ENCODE peak calls at places on chromosomes 13 and 19, in nine cellular contexts. One of them, this sample, is unnamed.

GRCh38 chr13:54787754-54788153 is 1759.1 kb downstream of the OLFM4 start:
- DNase-seq in MV-4-11: no peak
- DNase-seq in transverse colon: no peak
- DNase-seq in GDM1: no peak
- DNase-seq in aorta: peak
- DNase-seq in tibial artery: no peak
- DNase-seq in stimulated activated CD4-positive, alpha-beta T cell treated with anti-CD3 and anti-CD28 coated beads, Interleukin-1b, Interleukin-23, amount 100 ng/mL, for 1 hour: no peak
- DNase-seq in neural progenitor cell: no peak
- DNase-seq in breast epithelium: no peak
- DNase-seq in this sample: no peak

GRCh38 chr19:843180-843835 is 2.5 kb downstream of the PRTN3 start:
- DNase-seq in transverse colon: no peak
- DNase-seq in aorta: no peak
- DNase-seq in MV-4-11: no peak
- DNase-seq in breast epithelium: no peak
- DNase-seq in tibial artery: no peak
- DNase-seq in neural progenitor cell: peak
- DNase-seq in GDM1: no peak
- DNase-seq in stimulated activated CD4-positive, alpha-beta T cell treated with anti-CD3 and anti-CD28 coated beads, Interleukin-1b, Interleukin-23, amount 100 ng/mL, for 1 hour: no peak
- DNase-seq in this sample: peak

GRCh38 chr19:23917856-23918255 is 3.2 kb downstream of the ZNF726 start:
- DNase-seq in neural progenitor cell: no peak
- DNase-seq in GDM1: no peak
- DNase-seq in transverse colon: no peak
- DNase-seq in aorta: no peak
- DNase-seq in tibial artery: no peak
- DNase-seq in stimulated activated CD4-positive, alpha-beta T cell treated with anti-CD3 and anti-CD28 coated beads, Interleukin-1b, Interleukin-23, amount 100 ng/mL, for 1 hour: no peak
- DNase-seq in breast epithelium: peak
- DNase-seq in MV-4-11: no peak
- DNase-seq in this sample: peak

GRCh38 chr19:45117167-45117594 is 24.2 kb downstream of the PPP1R37 start:
- DNase-seq in breast epithelium: no peak
- DNase-seq in neural progenitor cell: peak
- DNase-seq in tibial artery: no peak
- DNase-seq in MV-4-11: peak
- DNase-seq in aorta: no peak
- DNase-seq in GDM1: peak
- DNase-seq in transverse colon: peak
- DNase-seq in stimulated activated CD4-positive, alpha-beta T cell treated with anti-CD3 and anti-CD28 coated beads, Interleukin-1b, Interleukin-23, amount 100 ng/mL, for 1 hour: no peak
- DNase-seq in this sample: peak

GRCh38 chr13:110340812-110341444 is 33.8 kb downstream of the COL4A2 start:
- DNase-seq in breast epithelium: peak
- DNase-seq in neural progenitor cell: no peak
- DNase-seq in stimulated activated CD4-positive, alpha-beta T cell treated with anti-CD3 and anti-CD28 coated beads, Interleukin-1b, Interleukin-23, amount 100 ng/mL, for 1 hour: no peak
- DNase-seq in MV-4-11: no peak
- DNase-seq in tibial artery: peak
- DNase-seq in GDM1: no peak
- DNase-seq in transverse colon: peak
- DNase-seq in aorta: peak
- DNase-seq in this sample: no peak

GRCh38 chr19:28985201-28985600 is 227.8 kb downstream of the UQCRFS1 start:
- DNase-seq in transverse colon: no peak
- DNase-seq in GDM1: no peak
- DNase-seq in aorta: no peak
- DNase-seq in MV-4-11: no peak
- DNase-seq in tibial artery: no peak
- DNase-seq in stimulated activated CD4-positive, alpha-beta T cell treated with anti-CD3 and anti-CD28 coated beads, Interleukin-1b, Interleukin-23, amount 100 ng/mL, for 1 hour: no peak
- DNase-seq in breast epithelium: no peak
- DNase-seq in neural progenitor cell: no peak
- DNase-seq in this sample: no peak

GRCh38 chr13:44191504-44192171 is 182.0 kb upstream of the SERP2 start:
- DNase-seq in neural progenitor cell: peak
- DNase-seq in GDM1: no peak
- DNase-seq in aorta: no peak
- DNase-seq in breast epithelium: peak
- DNase-seq in transverse colon: peak
- DNase-seq in MV-4-11: peak
- DNase-seq in tibial artery: peak
- DNase-seq in stimulated activated CD4-positive, alpha-beta T cell treated with anti-CD3 and anti-CD28 coated beads, Interleukin-1b, Interleukin-23, amount 100 ng/mL, for 1 hour: peak
- DNase-seq in this sample: peak

GRCh38 chr13:91724591-91724990 is 326.2 kb downstream of the GPC5 start:
- DNase-seq in tibial artery: no peak
- DNase-seq in aorta: no peak
- DNase-seq in transverse colon: no peak
- DNase-seq in breast epithelium: no peak
- DNase-seq in MV-4-11: no peak
- DNase-seq in neural progenitor cell: no peak
- DNase-seq in GDM1: no peak
- DNase-seq in stimulated activated CD4-positive, alpha-beta T cell treated with anti-CD3 and anti-CD28 coated beads, Interleukin-1b, Interleukin-23, amount 100 ng/mL, for 1 hour: no peak
- DNase-seq in this sample: no peak

GRCh38 chr19:38975214-38975860 is at the start of gene FBXO17:
- DNase-seq in aorta: peak
- DNase-seq in GDM1: no peak
- DNase-seq in tibial artery: peak
- DNase-seq in MV-4-11: no peak
- DNase-seq in stimulated activated CD4-positive, alpha-beta T cell treated with anti-CD3 and anti-CD28 coated beads, Interleukin-1b, Interleukin-23, amount 100 ng/mL, for 1 hour: no peak
- DNase-seq in breast epithelium: no peak
- DNase-seq in transverse colon: peak
- DNase-seq in neural progenitor cell: peak
- DNase-seq in this sample: peak

GRCh38 chr19:39768334-39768733 is 10.3 kb upstream of the LEUTX start:
- DNase-seq in aorta: no peak
- DNase-seq in neural progenitor cell: no peak
- DNase-seq in stimulated activated CD4-positive, alpha-beta T cell treated with anti-CD3 and anti-CD28 coated beads, Interleukin-1b, Interleukin-23, amount 100 ng/mL, for 1 hour: no peak
- DNase-seq in breast epithelium: no peak
- DNase-seq in transverse colon: no peak
- DNase-seq in tibial artery: no peak
- DNase-seq in GDM1: no peak
- DNase-seq in MV-4-11: no peak
- DNase-seq in this sample: no peak

GRCh38 chr19:50315773-50316448 is 13.3 kb downstream of the KCNC3 start:
- DNase-seq in MV-4-11: peak
- DNase-seq in transverse colon: no peak
- DNase-seq in GDM1: no peak
- DNase-seq in aorta: peak
- DNase-seq in tibial artery: no peak
- DNase-seq in stimulated activated CD4-positive, alpha-beta T cell treated with anti-CD3 and anti-CD28 coated beads, Interleukin-1b, Interleukin-23, amount 100 ng/mL, for 1 hour: no peak
- DNase-seq in breast epithelium: no peak
- DNase-seq in neural progenitor cell: peak
- DNase-seq in this sample: peak

GRCh38 chr19:35901055-35901644 is 810 bp upstream of the NFKBID start:
- DNase-seq in transverse colon: no peak
- DNase-seq in tibial artery: no peak
- DNase-seq in neural progenitor cell: no peak
- DNase-seq in aorta: no peak
- DNase-seq in stimulated activated CD4-positive, alpha-beta T cell treated with anti-CD3 and anti-CD28 coated beads, Interleukin-1b, Interleukin-23, amount 100 ng/mL, for 1 hour: no peak
- DNase-seq in MV-4-11: no peak
- DNase-seq in GDM1: no peak
- DNase-seq in breast epithelium: no peak
- DNase-seq in this sample: no peak

GRCh38 chr13:74026753-74027152 is 107.5 kb downstream of the KLF12 start:
- DNase-seq in MV-4-11: no peak
- DNase-seq in stimulated activated CD4-positive, alpha-beta T cell treated with anti-CD3 and anti-CD28 coated beads, Interleukin-1b, Interleukin-23, amount 100 ng/mL, for 1 hour: peak
- DNase-seq in aorta: no peak
- DNase-seq in breast epithelium: no peak
- DNase-seq in tibial artery: no peak
- DNase-seq in GDM1: no peak
- DNase-seq in transverse colon: peak
- DNase-seq in neural progenitor cell: no peak
- DNase-seq in this sample: peak

GRCh38 chr13:73714522-73714921 is 419.7 kb downstream of the KLF12 start:
- DNase-seq in neural progenitor cell: no peak
- DNase-seq in tibial artery: no peak
- DNase-seq in aorta: no peak
- DNase-seq in GDM1: no peak
- DNase-seq in breast epithelium: no peak
- DNase-seq in transverse colon: no peak
- DNase-seq in stimulated activated CD4-positive, alpha-beta T cell treated with anti-CD3 and anti-CD28 coated beads, Interleukin-1b, Interleukin-23, amount 100 ng/mL, for 1 hour: no peak
- DNase-seq in MV-4-11: no peak
- DNase-seq in this sample: no peak

GRCh38 chr19:7985481-7985911 is 19.9 kb downstream of the ELAVL1 start:
- DNase-seq in GDM1: no peak
- DNase-seq in neural progenitor cell: no peak
- DNase-seq in tibial artery: no peak
- DNase-seq in aorta: no peak
- DNase-seq in transverse colon: no peak
- DNase-seq in breast epithelium: no peak
- DNase-seq in MV-4-11: peak
- DNase-seq in stimulated activated CD4-positive, alpha-beta T cell treated with anti-CD3 and anti-CD28 coated beads, Interleukin-1b, Interleukin-23, amount 100 ng/mL, for 1 hour: no peak
- DNase-seq in this sample: no peak

GRCh38 chr13:20570540-20570939 is 3.6 kb downstream of the IFT88 start:
- DNase-seq in aorta: no peak
- DNase-seq in tibial artery: no peak
- DNase-seq in breast epithelium: no peak
- DNase-seq in MV-4-11: no peak
- DNase-seq in stimulated activated CD4-positive, alpha-beta T cell treated with anti-CD3 and anti-CD28 coated beads, Interleukin-1b, Interleukin-23, amount 100 ng/mL, for 1 hour: no peak
- DNase-seq in transverse colon: no peak
- DNase-seq in neural progenitor cell: no peak
- DNase-seq in GDM1: no peak
- DNase-seq in this sample: no peak

GRCh38 chr19:55096061-55096701 is 20.5 kb downstream of the EPS8L1 start:
- DNase-seq in tibial artery: no peak
- DNase-seq in GDM1: no peak
- DNase-seq in breast epithelium: no peak
- DNase-seq in MV-4-11: no peak
- DNase-seq in aorta: no peak
- DNase-seq in stimulated activated CD4-positive, alpha-beta T cell treated with anti-CD3 and anti-CD28 coated beads, Interleukin-1b, Interleukin-23, amount 100 ng/mL, for 1 hour: no peak
- DNase-seq in transverse colon: no peak
- DNase-seq in neural progenitor cell: no peak
- DNase-seq in this sample: no peak

GRCh38 chr19:1450735-1451669 is 1.1 kb downstream of the APC2 start:
- DNase-seq in breast epithelium: no peak
- DNase-seq in transverse colon: no peak
- DNase-seq in GDM1: no peak
- DNase-seq in MV-4-11: no peak
- DNase-seq in stimulated activated CD4-positive, alpha-beta T cell treated with anti-CD3 and anti-CD28 coated beads, Interleukin-1b, Interleukin-23, amount 100 ng/mL, for 1 hour: no peak
- DNase-seq in aorta: no peak
- DNase-seq in tibial artery: no peak
- DNase-seq in neural progenitor cell: no peak
- DNase-seq in this sample: peak

GRCh38 chr19:33719366-33720154 is 77.1 kb upstream of the KCTD15 start:
- DNase-seq in stimulated activated CD4-positive, alpha-beta T cell treated with anti-CD3 and anti-CD28 coated beads, Interleukin-1b, Interleukin-23, amount 100 ng/mL, for 1 hour: no peak
- DNase-seq in MV-4-11: no peak
- DNase-seq in neural progenitor cell: no peak
- DNase-seq in breast epithelium: no peak
- DNase-seq in aorta: no peak
- DNase-seq in tibial artery: no peak
- DNase-seq in transverse colon: no peak
- DNase-seq in GDM1: no peak
- DNase-seq in this sample: no peak

GRCh38 chr19:1580382-1580781 is 12.3 kb upstream of the MEX3D start:
- DNase-seq in transverse colon: no peak
- DNase-seq in neural progenitor cell: no peak
- DNase-seq in MV-4-11: no peak
- DNase-seq in stimulated activated CD4-positive, alpha-beta T cell treated with anti-CD3 and anti-CD28 coated beads, Interleukin-1b, Interleukin-23, amount 100 ng/mL, for 1 hour: no peak
- DNase-seq in aorta: no peak
- DNase-seq in breast epithelium: no peak
- DNase-seq in GDM1: no peak
- DNase-seq in tibial artery: no peak
- DNase-seq in this sample: no peak

GRCh38 chr19:13195678-13196077 is 45.5 kb downstream of the IER2 start:
- DNase-seq in neural progenitor cell: peak
- DNase-seq in transverse colon: peak
- DNase-seq in tibial artery: no peak
- DNase-seq in stimulated activated CD4-positive, alpha-beta T cell treated with anti-CD3 and anti-CD28 coated beads, Interleukin-1b, Interleukin-23, amount 100 ng/mL, for 1 hour: peak
- DNase-seq in MV-4-11: peak
- DNase-seq in GDM1: no peak
- DNase-seq in breast epithelium: no peak
- DNase-seq in aorta: no peak
- DNase-seq in this sample: peak

GRCh38 chr13:112987625-112988024 is 18.6 kb downstream of the MCF2L start:
- DNase-seq in stimulated activated CD4-positive, alpha-beta T cell treated with anti-CD3 and anti-CD28 coated beads, Interleukin-1b, Interleukin-23, amount 100 ng/mL, for 1 hour: no peak
- DNase-seq in breast epithelium: no peak
- DNase-seq in aorta: no peak
- DNase-seq in neural progenitor cell: no peak
- DNase-seq in tibial artery: no peak
- DNase-seq in transverse colon: no peak
- DNase-seq in MV-4-11: no peak
- DNase-seq in GDM1: no peak
- DNase-seq in this sample: no peak

GRCh38 chr19:28554321-28555091 is 658.4 kb downstream of the UQCRFS1 start:
- DNase-seq in neural progenitor cell: no peak
- DNase-seq in GDM1: no peak
- DNase-seq in tibial artery: no peak
- DNase-seq in aorta: no peak
- DNase-seq in transverse colon: no peak
- DNase-seq in MV-4-11: no peak
- DNase-seq in breast epithelium: no peak
- DNase-seq in stimulated activated CD4-positive, alpha-beta T cell treated with anti-CD3 and anti-CD28 coated beads, Interleukin-1b, Interleukin-23, amount 100 ng/mL, for 1 hour: no peak
- DNase-seq in this sample: no peak

GRCh38 chr19:46783670-46784069 is 4.7 kb downstream of the SLC1A5 start:
- DNase-seq in aorta: no peak
- DNase-seq in GDM1: no peak
- DNase-seq in MV-4-11: no peak
- DNase-seq in stimulated activated CD4-positive, alpha-beta T cell treated with anti-CD3 and anti-CD28 coated beads, Interleukin-1b, Interleukin-23, amount 100 ng/mL, for 1 hour: no peak
- DNase-seq in neural progenitor cell: no peak
- DNase-seq in transverse colon: no peak
- DNase-seq in tibial artery: no peak
- DNase-seq in breast epithelium: no peak
- DNase-seq in this sample: peak

GRCh38 chr13:20492641-20493040 is 33.0 kb downstream of the CRYL1 start:
- DNase-seq in stimulated activated CD4-positive, alpha-beta T cell treated with anti-CD3 and anti-CD28 coated beads, Interleukin-1b, Interleukin-23, amount 100 ng/mL, for 1 hour: no peak
- DNase-seq in aorta: no peak
- DNase-seq in neural progenitor cell: peak
- DNase-seq in GDM1: no peak
- DNase-seq in transverse colon: peak
- DNase-seq in MV-4-11: no peak
- DNase-seq in tibial artery: no peak
- DNase-seq in breast epithelium: no peak
- DNase-seq in this sample: peak

This sample was measured in NCI-H69.